ENCODE peak calls at places on chromosome 20, in four cellular contexts. Q is adrenal gland, C is caudate nucleus, D is thoracic aorta. X is an unnamed sample.

GRCh38 chr20:50980071-50980681 is 21.6 kb downstream of the MOCS3 start:
- DNase-seq in Q (no peak), C (no peak), D (no peak), X (peak; percentile 99)

GRCh38 chr20:13396036-13396435 is 175.0 kb downstream of the ISM1 start:
- DNase-seq in Q (no peak), C (peak; percentile 52), D (no peak), X (peak; percentile 75)

GRCh38 chr20:47879771-47880170 is 94.5 kb upstream of the SULF2 start:
- DNase-seq in Q (no peak), C (no peak), D (no peak), X (no peak)

GRCh38 chr20:36255445-36255844 is 19.2 kb downstream of the AAR2 start:
- DNase-seq in Q (no peak), C (no peak), D (no peak), X (no peak)

GRCh38 chr20:19114410-19114809 is 98.0 kb upstream of the SLC24A3 start:
- DNase-seq in Q (no peak), C (no peak), D (no peak), X (no peak)

GRCh38 chr20:47088339-47088738 is 193.7 kb downstream of the EYA2 start:
- DNase-seq in Q (no peak), C (no peak), D (no peak), X (no peak)

GRCh38 chr20:20499469-20499868 is 131.6 kb downstream of the INSM1 start:
- DNase-seq in Q (no peak), C (no peak), D (no peak), X (no peak)

GRCh38 chr20:18796282-18796833 is 17.2 kb upstream of the SCP2D1 start:
- DNase-seq in Q (no peak), C (no peak), D (no peak), X (no peak)